ENCODE peak calls at places on chromosomes 3 and 15, in nine cellular contexts. B, M, U, G, N, E, A, R and W are unnamed samples.

GRCh38 chr3:196611761-196612483 is 27.6 kb upstream of the NRROS start:
- DNase-seq in B (no peak), M (no peak), U (no peak), G (no peak), N (no peak), E (no peak), A (no peak), R (no peak), W (no peak)

GRCh38 chr3:129888739-129889138 is 4.8 kb downstream of the TMCC1 start:
- DNase-seq in B (peak), M (peak), U (no peak), G (peak), N (peak), E (no peak), A (no peak), R (no peak), W (peak)

GRCh38 chr3:133451309-133451708 is 51.5 kb downstream of the BFSP2 start:
- DNase-seq in B (no peak), M (no peak), U (no peak), G (no peak), N (no peak), E (no peak), A (no peak), R (no peak), W (no peak)

GRCh38 chr15:77631790-77632551 is 741 bp downstream of the LINGO1 start:
- DNase-seq in B (no peak), M (no peak), U (no peak), G (no peak), N (no peak), E (no peak), A (peak), R (no peak), W (no peak)

GRCh38 chr15:82832601-82833209 is 23.3 kb downstream of the WHAMM start:
- DNase-seq in B (peak), M (peak), U (no peak), G (peak), N (peak), E (no peak), A (peak), R (no peak), W (peak)

GRCh38 chr3:169495569-169495968 is 167.9 kb downstream of the MECOM start:
- DNase-seq in B (no peak), M (no peak), U (no peak), G (no peak), N (no peak), E (no peak), A (no peak), R (no peak), W (no peak)

GRCh38 chr3:152243301-152243711 is 25.4 kb upstream of the MBNL1 start:
- DNase-seq in B (no peak), M (no peak), U (no peak), G (no peak), N (no peak), E (no peak), A (no peak), R (no peak), W (no peak)

GRCh38 chr3:63471781-63472180 is 180.7 kb upstream of the SNTN start:
- DNase-seq in B (no peak), M (no peak), U (no peak), G (no peak), N (no peak), E (no peak), A (no peak), R (no peak), W (no peak)

GRCh38 chr3:127373701-127374625 is 86.1 kb upstream of the PRR20G start:
- DNase-seq in B (no peak), M (no peak), U (no peak), G (no peak), N (no peak), E (peak), A (peak), R (no peak), W (no peak)

GRCh38 chr3:47227678-47228077 is 54.9 kb downstream of the KIF9 start:
- DNase-seq in B (no peak), M (no peak), U (no peak), G (no peak), N (no peak), E (no peak), A (peak), R (peak), W (no peak)

GRCh38 chr3:44762170-44762677 is 630 bp downstream of the KIF15 start:
- DNase-seq in B (peak), M (no peak), U (no peak), G (peak), N (peak), E (no peak), A (no peak), R (no peak), W (no peak)
- TF ChIP-seq CTCF in B (no peak), M (no peak), U (no peak), G (no peak), N (no peak), E (no peak), A (no peak), R (no peak), W (no peak)

GRCh38 chr15:39312984-39313383 is 267.9 kb upstream of the THBS1 start:
- DNase-seq in B (no peak), M (no peak), U (no peak), G (no peak), N (peak), E (no peak), A (peak), R (no peak), W (no peak)
- TF ChIP-seq CTCF in B (peak), M (peak), U (no peak), G (no peak), N (peak), E (no peak), A (peak), R (no peak), W (no peak)

GRCh38 chr3:71512000-71512399 is 71.5 kb downstream of the FOXP1 start:
- DNase-seq in B (no peak), M (no peak), U (no peak), G (no peak), N (peak), E (no peak), A (peak), R (no peak), W (no peak)
- TF ChIP-seq CTCF in B (no peak), M (no peak), U (peak), G (no peak), N (no peak), E (no peak), A (no peak), R (peak), W (no peak)

DNA sequence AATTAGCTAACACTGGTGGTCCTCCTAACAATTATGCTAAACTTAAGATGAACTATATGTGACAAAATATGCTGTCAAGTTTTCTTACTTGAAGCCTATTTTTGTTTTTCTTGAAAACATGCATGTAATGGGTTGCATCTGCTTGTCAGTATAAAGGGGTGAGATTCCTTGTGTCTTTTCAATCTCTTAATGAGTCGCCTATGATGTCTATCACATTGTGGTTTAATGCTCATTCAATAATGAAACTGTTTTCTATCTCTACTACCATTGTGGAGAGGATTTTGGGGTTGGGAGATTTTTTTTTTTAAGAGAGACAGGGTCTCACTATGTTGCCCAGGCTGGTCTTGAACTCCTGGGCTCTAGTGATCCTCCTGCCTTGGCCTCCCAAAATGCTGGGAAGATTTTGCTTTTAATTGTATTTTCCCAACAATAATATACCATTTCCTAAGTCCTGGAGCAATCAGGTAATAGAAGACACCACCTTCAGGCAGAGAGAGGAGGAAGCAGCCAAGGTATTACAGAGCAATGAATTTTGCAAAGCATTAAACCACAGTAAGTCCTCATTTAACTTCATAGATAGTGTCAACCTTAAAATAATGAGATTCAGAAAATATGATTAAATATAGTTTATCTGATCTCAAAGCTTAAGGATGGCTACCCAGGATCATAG is 17.4 kb upstream of the TRMT10C start:
- DNase-seq in B (no peak), M (no peak), U (no peak), G (no peak), N (no peak), E (no peak), A (no peak), R (no peak), W (no peak)
- TF ChIP-seq CTCF in B (peak), M (peak), U (no peak), G (no peak), N (peak), E (no peak), A (no peak), R (no peak), W (peak)

DNA sequence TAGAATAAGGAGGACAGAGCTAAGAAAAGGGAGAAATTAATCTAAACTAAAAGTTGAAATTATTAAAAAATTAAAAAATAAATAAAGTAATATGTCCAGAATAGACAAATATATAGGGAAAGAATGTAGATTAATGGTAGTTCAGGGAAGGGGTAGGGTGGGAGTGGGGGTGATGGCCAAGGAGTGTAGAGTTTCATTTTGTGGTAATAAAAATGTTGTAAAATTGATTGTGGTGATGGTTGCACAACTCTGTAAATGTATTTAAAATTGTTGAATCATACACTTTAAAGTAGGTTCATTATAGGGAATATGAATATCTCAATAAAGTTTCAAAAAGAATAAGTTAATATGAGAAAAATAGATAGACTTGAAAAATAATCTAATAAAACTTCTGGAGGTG is 21.0 kb upstream of the FNDC3B start:
- DNase-seq in B (no peak), M (no peak), U (no peak), G (no peak), N (no peak), E (no peak), A (no peak), R (no peak), W (no peak)
- TF ChIP-seq CTCF in B (no peak), M (no peak), U (no peak), G (no peak), N (no peak), E (no peak), A (no peak), R (no peak), W (no peak)

GRCh38 chr3:11662392-11662990 is 18.8 kb upstream of the VGLL4 start:
- DNase-seq in B (peak), M (peak), U (no peak), G (no peak), N (peak), E (no peak), A (no peak), R (no peak), W (no peak)
- TF ChIP-seq CTCF in B (peak), M (peak), U (no peak), G (peak), N (peak), E (no peak), A (no peak), R (no peak), W (peak)

GRCh38 chr3:49673715-49674490 is at the start of gene APEH:
- DNase-seq in B (peak), M (peak), U (peak), G (peak), N (peak), E (peak), A (peak), R (peak), W (peak)

GRCh38 chr3:49671291-49672288 is 2.6 kb upstream of the APEH start:
- DNase-seq in B (peak), M (peak), U (peak), G (peak), N (peak), E (peak), A (peak), R (peak), W (peak)

GRCh38 chr3:49675912-49676311 is 1.8 kb downstream of the APEH start:
- DNase-seq in B (no peak), M (no peak), U (no peak), G (no peak), N (no peak), E (no peak), A (no peak), R (no peak), W (no peak)

GRCh38 chr3:49673131-49673714 is 928 bp upstream of the APEH start:
- DNase-seq in B (no peak), M (no peak), U (no peak), G (no peak), N (peak), E (no peak), A (no peak), R (no peak), W (peak)

GRCh38 chr3:49674491-49674983 is 386 bp downstream of the APEH start:
- DNase-seq in B (no peak), M (no peak), U (no peak), G (no peak), N (peak), E (no peak), A (no peak), R (no peak), W (peak)
- TF ChIP-seq CTCF in B (peak), M (no peak), U (no peak), G (no peak), N (no peak), E (no peak), A (no peak), R (no peak), W (no peak)

GRCh38 chr3:23183114-23183513 is 20.0 kb upstream of the UBE2E2 start:
- DNase-seq in B (no peak), M (no peak), U (no peak), G (no peak), N (no peak), E (no peak), A (no peak), R (no peak), W (no peak)

GRCh38 chr3:23189183-23189582 is 13.9 kb upstream of the UBE2E2 start:
- DNase-seq in B (no peak), M (no peak), U (no peak), G (no peak), N (no peak), E (no peak), A (no peak), R (no peak), W (no peak)

DNA sequence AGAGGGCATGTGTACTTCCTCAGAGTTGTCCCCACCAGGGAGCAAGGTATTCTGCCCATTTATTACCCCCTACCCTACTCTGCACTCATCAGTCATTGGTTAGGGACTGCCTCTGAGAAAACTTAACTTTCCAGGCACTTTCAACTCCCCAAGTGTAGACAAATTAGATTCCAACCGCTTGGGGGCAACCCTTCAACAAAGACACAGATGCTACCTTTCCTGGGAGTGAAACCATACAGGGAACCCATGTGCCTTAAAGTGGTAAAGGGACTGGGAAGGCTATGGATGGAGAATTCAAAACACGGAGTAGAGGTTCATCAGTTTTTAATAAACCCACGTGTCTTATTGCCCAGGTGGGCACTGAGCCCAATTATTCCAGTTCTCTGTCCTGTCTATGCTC is 19.4 kb upstream of the UBE2E2 start:
- DNase-seq in B (peak), M (peak), U (no peak), G (peak), N (peak), E (peak), A (peak), R (no peak), W (peak)
- TF ChIP-seq CTCF in B (peak), M (peak), U (no peak), G (peak), N (peak), E (peak), A (no peak), R (peak), W (peak)

GRCh38 chr3:14423197-14423743 is 20.9 kb downstream of the SLC6A6 start:
- DNase-seq in B (no peak), M (no peak), U (no peak), G (no peak), N (peak), E (peak), A (no peak), R (peak), W (no peak)
- TF ChIP-seq CTCF in B (no peak), M (no peak), U (no peak), G (no peak), N (peak), E (no peak), A (no peak), R (no peak), W (no peak)

GRCh38 chr3:187705164-187705563 is 2.8 kb upstream of the RTP2 start:
- DNase-seq in B (peak), M (no peak), U (no peak), G (no peak), N (peak), E (no peak), A (no peak), R (no peak), W (no peak)

GRCh38 chr3:187706966-187707365 is 4.6 kb upstream of the RTP2 start:
- DNase-seq in B (no peak), M (no peak), U (no peak), G (no peak), N (no peak), E (no peak), A (no peak), R (peak), W (no peak)

GRCh38 chr3:187698499-187699399 is 3.6 kb downstream of the RTP2 start:
- DNase-seq in B (no peak), M (no peak), U (no peak), G (no peak), N (no peak), E (no peak), A (no peak), R (no peak), W (no peak)

GRCh38 chr3:187700249-187700648 is 2.1 kb downstream of the RTP2 start:
- DNase-seq in B (no peak), M (no peak), U (no peak), G (no peak), N (no peak), E (no peak), A (no peak), R (no peak), W (no peak)

DNA sequence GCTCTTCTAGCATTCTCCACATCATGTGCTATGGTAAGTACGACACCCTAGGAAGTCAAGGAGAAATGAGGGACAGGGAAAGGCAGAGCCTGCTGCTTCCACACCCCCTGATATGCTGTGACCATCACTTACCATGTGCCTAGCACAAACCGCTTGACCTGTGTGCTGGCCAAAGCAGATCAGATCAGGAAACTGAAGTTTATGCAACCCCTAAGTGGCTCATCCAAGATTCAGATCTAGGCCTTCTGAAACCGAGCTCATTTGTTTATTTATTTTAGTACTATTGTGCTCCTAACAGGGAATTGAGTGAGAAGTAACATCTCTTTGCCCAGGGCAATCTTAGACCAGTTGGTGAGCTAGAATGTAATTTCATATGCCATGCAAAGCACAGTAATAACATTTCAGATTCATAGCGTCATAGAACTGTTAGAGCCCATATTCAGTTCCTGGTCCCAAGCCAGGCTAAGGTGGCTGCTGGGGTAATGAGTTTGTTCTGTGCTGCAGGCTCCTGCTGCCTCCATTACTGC is at the start of gene RTP2:
- DNase-seq in B (peak), M (no peak), U (no peak), G (no peak), N (no peak), E (no peak), A (no peak), R (no peak), W (no peak)
- TF ChIP-seq CTCF in B (no peak), M (no peak), U (no peak), G (no peak), N (no peak), E (no peak), A (no peak), R (no peak), W (no peak)